ENCODE peak calls at places on chromosomes 7 and 10, in four cellular contexts. One of them, this sample, is unnamed.

GRCh38 chr7:134766779-134767566 is 12.5 kb upstream of the CALD1 start:
- DNase-seq in anterior cingulate cortex: no peak
- DNase-seq in amygdala: no peak
- DNase-seq in nucleus accumbens: no peak
- DNase-seq in this sample: no peak

GRCh38 chr10:14414901-14415300 is 84.2 kb upstream of the FRMD4A start:
- DNase-seq in nucleus accumbens: no peak
- DNase-seq in amygdala: no peak
- DNase-seq in anterior cingulate cortex: no peak
- DNase-seq in this sample: no peak

GRCh38 chr7:31633894-31634494 is 53.0 kb upstream of the PPP1R17 start:
- DNase-seq in anterior cingulate cortex: peak
- DNase-seq in nucleus accumbens: no peak
- DNase-seq in amygdala: peak
- DNase-seq in this sample: peak

GRCh38 chr10:97631098-97631497 is 2.2 kb downstream of the MORN4 start:
- DNase-seq in anterior cingulate cortex: no peak
- DNase-seq in nucleus accumbens: no peak
- DNase-seq in amygdala: no peak
- DNase-seq in this sample: no peak

GRCh38 chr10:128859738-128860386 is 607.2 kb upstream of the MGMT start:
- DNase-seq in nucleus accumbens: no peak
- DNase-seq in anterior cingulate cortex: no peak
- DNase-seq in amygdala: no peak
- DNase-seq in this sample: no peak

GRCh38 chr7:28879105-28879504 is 79.0 kb downstream of the TRIL start:
- DNase-seq in nucleus accumbens: no peak
- DNase-seq in amygdala: no peak
- DNase-seq in anterior cingulate cortex: no peak
- DNase-seq in this sample: no peak

GRCh38 chr10:47023237-47024045 is 112.2 kb downstream of the PTPN20 start:
- DNase-seq in anterior cingulate cortex: no peak
- DNase-seq in nucleus accumbens: no peak
- DNase-seq in amygdala: no peak
- DNase-seq in this sample: no peak

GRCh38 chr7:107125475-107125874 is 43.3 kb upstream of the HBP1 start:
- DNase-seq in amygdala: no peak
- DNase-seq in nucleus accumbens: no peak
- DNase-seq in anterior cingulate cortex: no peak
- DNase-seq in this sample: no peak

GRCh38 chr10:58919927-58920654 is 256.4 kb upstream of the PHYHIPL start:
- DNase-seq in anterior cingulate cortex: no peak
- DNase-seq in amygdala: no peak
- DNase-seq in nucleus accumbens: no peak
- DNase-seq in this sample: peak

GRCh38 chr7:96426027-96426426 is 104.1 kb upstream of the SLC25A13 start:
- DNase-seq in anterior cingulate cortex: no peak
- DNase-seq in amygdala: no peak
- DNase-seq in nucleus accumbens: no peak
- DNase-seq in this sample: no peak

GRCh38 chr10:59098387-59098786 is 78.1 kb upstream of the PHYHIPL start:
- DNase-seq in amygdala: no peak
- DNase-seq in nucleus accumbens: no peak
- DNase-seq in anterior cingulate cortex: no peak
- DNase-seq in this sample: no peak

GRCh38 chr10:16271571-16271970 is 165.2 kb upstream of the PTER start:
- DNase-seq in amygdala: no peak
- DNase-seq in nucleus accumbens: no peak
- DNase-seq in anterior cingulate cortex: no peak
- DNase-seq in this sample: no peak

GRCh38 chr7:105269397-105269796 is 119.3 kb downstream of the SRPK2 start:
- DNase-seq in anterior cingulate cortex: peak
- DNase-seq in nucleus accumbens: no peak
- DNase-seq in amygdala: no peak
- DNase-seq in this sample: peak

GRCh38 chr7:137609500-137609899 is 237.3 kb downstream of the DGKI start:
- DNase-seq in amygdala: no peak
- DNase-seq in nucleus accumbens: no peak
- DNase-seq in anterior cingulate cortex: no peak
- DNase-seq in this sample: no peak

GRCh38 chr7:101924171-101924570 is 106.7 kb downstream of the CUX1 start:
- DNase-seq in amygdala: no peak
- DNase-seq in nucleus accumbens: no peak
- DNase-seq in anterior cingulate cortex: peak
- DNase-seq in this sample: no peak

GRCh38 chr7:55476071-55476803 is 96.1 kb downstream of the VOPP1 start:
- DNase-seq in anterior cingulate cortex: peak
- DNase-seq in nucleus accumbens: no peak
- DNase-seq in amygdala: no peak
- DNase-seq in this sample: peak

GRCh38 chr10:75180592-75180991 is 30.0 kb upstream of the VDAC2 start:
- DNase-seq in nucleus accumbens: no peak
- DNase-seq in amygdala: no peak
- DNase-seq in anterior cingulate cortex: no peak
- DNase-seq in this sample: no peak

GRCh38 chr10:46544989-46545791 is 11.3 kb downstream of the GPRIN2 start:
- DNase-seq in amygdala: no peak
- DNase-seq in anterior cingulate cortex: no peak
- DNase-seq in nucleus accumbens: no peak
- DNase-seq in this sample: no peak

GRCh38 chr7:27165089-27165654 is at the start of gene HOXA9:
- DNase-seq in anterior cingulate cortex: no peak
- DNase-seq in nucleus accumbens: no peak
- DNase-seq in amygdala: no peak
- DNase-seq in this sample: no peak

GRCh38 chr7:68529221-68529620 is 1069.1 kb upstream of the AUTS2 start:
- DNase-seq in anterior cingulate cortex: no peak
- DNase-seq in amygdala: no peak
- DNase-seq in nucleus accumbens: no peak
- DNase-seq in this sample: no peak

GRCh38 chr7:55552320-55553086 is 19.8 kb downstream of the VOPP1 start:
- DNase-seq in anterior cingulate cortex: peak
- DNase-seq in nucleus accumbens: peak
- DNase-seq in amygdala: no peak
- DNase-seq in this sample: no peak

GRCh38 chr10:50541921-50542320 is 81.8 kb downstream of the SGMS1 start:
- DNase-seq in amygdala: no peak
- DNase-seq in anterior cingulate cortex: no peak
- DNase-seq in nucleus accumbens: no peak
- DNase-seq in this sample: no peak

GRCh38 chr10:72695496-72695895 is 3.6 kb downstream of the MCU start:
- DNase-seq in anterior cingulate cortex: no peak
- DNase-seq in nucleus accumbens: no peak
- DNase-seq in amygdala: no peak
- DNase-seq in this sample: no peak

GRCh38 chr10:113300628-113301027 is 252.2 kb upstream of the HABP2 start:
- DNase-seq in amygdala: no peak
- DNase-seq in nucleus accumbens: no peak
- DNase-seq in anterior cingulate cortex: no peak
- DNase-seq in this sample: no peak

GRCh38 chr10:86298501-86299001 is 68.0 kb downstream of the GRID1 start:
- DNase-seq in anterior cingulate cortex: no peak
- DNase-seq in amygdala: no peak
- DNase-seq in nucleus accumbens: no peak
- DNase-seq in this sample: no peak

GRCh38 chr10:83346216-83346910 is 792.9 kb upstream of the GHITM start:
- DNase-seq in nucleus accumbens: no peak
- DNase-seq in amygdala: no peak
- DNase-seq in anterior cingulate cortex: no peak
- DNase-seq in this sample: no peak

GRCh38 chr7:1281068-1281467 is 48.4 kb downstream of the UNCX start:
- DNase-seq in nucleus accumbens: no peak
- DNase-seq in anterior cingulate cortex: no peak
- DNase-seq in amygdala: no peak
- DNase-seq in this sample: no peak

GRCh38 chr7:104895851-104896236 is 118.2 kb upstream of the KMT2E start:
- DNase-seq in amygdala: no peak
- DNase-seq in anterior cingulate cortex: no peak
- DNase-seq in nucleus accumbens: no peak
- DNase-seq in this sample: no peak